ENCODE peak calls at places on chromosomes 11 and 22, in nine cellular contexts. B is stomach, E is thoracic aorta, N is tibial artery, W is astrocyte, O is DND-41, Q is testis, X is cardiac muscle cell, H is A549. J is an unnamed sample. For H3K4me1, the result is how much of the 10 kb centered on the place peaks cover.

GRCh38 chr22:35971418-35972119 is 57.1 kb downstream of the RBFOX2 start:
- DNase-seq in B (no peak), H (no peak), N (no peak), X (peak), W (peak), E (no peak), Q (peak), O (no peak), J (no peak)

GRCh38 chr11:83583953-83584352 is 297.8 kb upstream of the CCDC90B start:
- DNase-seq in E (no peak), Q (no peak), B (no peak), X (peak), O (no peak), W (peak), N (no peak), H (no peak), J (no peak)

GRCh38 chr22:44680481-44680894 is 21.5 kb upstream of the PRR5 start:
- DNase-seq in W (no peak), B (no peak), X (no peak), N (no peak), H (no peak), Q (no peak), E (no peak), O (peak), J (no peak)

GRCh38 chr11:117861151-117862018 is 15.1 kb downstream of the FXYD6 start:
- DNase-seq in O (no peak), Q (peak), W (no peak), B (peak), N (no peak), X (no peak), H (no peak), E (no peak), J (peak)

GRCh38 chr11:104380358-104380757 is 216.4 kb upstream of the PDGFD start:
- DNase-seq in N (no peak), H (no peak), Q (no peak), B (no peak), W (peak), E (no peak), O (no peak), X (peak), J (no peak)

GRCh38 chr22:23263651-23264555 is 83.6 kb downstream of the BCR start:
- DNase-seq in H (no peak), W (no peak), X (no peak), B (peak), O (no peak), Q (no peak), E (no peak), N (no peak), J (no peak)

GRCh38 chr11:28838741-28839140 is 730.6 kb downstream of the METTL15 start:
- DNase-seq in O (no peak), W (peak), N (no peak), Q (no peak), B (no peak), X (peak), E (no peak), H (no peak), J (no peak)

GRCh38 chr11:122717264-122717867 is 61.8 kb downstream of the UBASH3B start:
- DNase-seq in X (no peak), N (no peak), H (no peak), B (peak), E (no peak), Q (no peak), W (no peak), O (peak), J (no peak)

GRCh38 chr11:78213526-78214330 is 25.0 kb downstream of the USP35 start:
- DNase-seq in X (no peak), N (peak), B (no peak), Q (no peak), W (no peak), H (no peak), O (no peak), E (no peak), J (no peak)

GRCh38 chr11:61541568-61541967 is 33.0 kb downstream of the LRRC10B start:
- DNase-seq in E (no peak), W (peak), B (no peak), N (no peak), O (no peak), X (peak), Q (peak), H (peak), J (no peak)

GRCh38 chr11:43944761-43945311 is 2.4 kb downstream of the C11orf96 start:
- DNase-seq in H (peak), X (peak), O (peak), E (no peak), N (peak), Q (peak), W (no peak), B (peak), J (peak)

GRCh38 chr11:117076941-117077659 is 21.1 kb downstream of the SIK3 start:
- DNase-seq in W (no peak), E (no peak), H (no peak), N (no peak), B (no peak), X (no peak), O (no peak), Q (no peak), J (no peak)

GRCh38 chr22:28813772-28814518 is 13.6 kb upstream of the XBP1 start:
- DNase-seq in E (no peak), N (peak), O (no peak), H (peak), W (no peak), X (no peak), B (peak), Q (peak), J (no peak)

GRCh38 chr11:123137496-123138270 is 57.4 kb downstream of the CLMP start:
- DNase-seq in W (peak), O (no peak), Q (peak), B (peak), H (no peak), X (peak), E (peak), N (peak), J (peak)

GRCh38 chr11:112884012-112884767 is 77.0 kb upstream of the NCAM1 start:
- DNase-seq in B (no peak), N (no peak), O (no peak), W (no peak), X (no peak), H (no peak), Q (no peak), E (no peak), J (no peak)

GRCh38 chr22:46830841-46831240 is 68.4 kb downstream of the TBC1D22A start:
- DNase-seq in O (no peak), H (peak), W (no peak), X (no peak), E (no peak), B (no peak), Q (no peak), N (no peak), J (no peak)

GRCh38 chr11:134120143-134120850 is 51.4 kb downstream of the JAM3 start:
- DNase-seq in B (peak), H (no peak), Q (peak), O (no peak), N (peak), E (no peak), X (peak), W (peak), J (peak)

GRCh38 chr11:116610190-116610589 is 162.6 kb downstream of the BUD13 start:
- DNase-seq in O (no peak), Q (no peak), N (no peak), B (peak), W (no peak), X (no peak), E (no peak), H (no peak), J (no peak)

GRCh38 chr11:117796456-117797428 is at the start of gene DSCAML1:
- DNase-seq in E (no peak), H (no peak), B (no peak), O (no peak), X (no peak), N (no peak), W (no peak), Q (peak), J (peak)

GRCh38 chr11:132539590-132540368 is 992.5 kb downstream of the OPCML start:
- DNase-seq in H (no peak), Q (no peak), B (no peak), W (no peak), O (no peak), N (no peak), X (no peak), E (no peak), J (no peak)

GRCh38 chr22:36197065-36197440 is 4.6 kb downstream of the APOL4 start:
- DNase-seq in H (no peak), Q (peak), B (no peak), N (no peak), E (no peak), X (peak), O (peak), W (peak), J (peak)

GRCh38 chr11:11025087-11025486 is 167.2 kb upstream of the ZBED5 start:
- DNase-seq in O (no peak), Q (no peak), B (no peak), N (no peak), X (no peak), H (peak), W (peak), E (no peak), J (no peak)

GRCh38 chr11:33444835-33445594 is 187.8 kb downstream of the HIPK3 start:
- DNase-seq in X (peak), Q (no peak), H (no peak), W (peak), O (no peak), N (no peak), B (no peak), E (no peak), J (no peak)

GRCh38 chr11:45141631-45142030 is 4.8 kb upstream of the PRDM11 start:
- DNase-seq in O (no peak), X (no peak), H (no peak), N (no peak), W (no peak), E (no peak), Q (no peak), B (no peak), J (no peak)

GRCh38 chr22:43081968-43082367 is 7.2 kb downstream of the TTLL1 start:
- DNase-seq in H (no peak), Q (no peak), B (no peak), N (no peak), E (no peak), X (peak), O (no peak), W (no peak), J (no peak)

GRCh38 chr22:34055525-34056200 is 135.4 kb upstream of the LARGE1 start:
- DNase-seq in B (peak), N (no peak), O (no peak), X (no peak), W (no peak), H (peak), Q (peak), E (no peak), J (no peak)

GRCh38 chr11:26793517-26793916 is 71.7 kb upstream of the SLC5A12 start:
- DNase-seq in E (no peak), B (no peak), O (no peak), H (no peak), W (no peak), Q (no peak), N (no peak), X (no peak), J (no peak)

GRCh38 chr11:109609454-109610185 is 187.6 kb downstream of the C11orf87 start:
- DNase-seq in N (no peak), B (no peak), X (no peak), E (no peak), W (no peak), O (no peak), Q (no peak), H (no peak), J (no peak)

GRCh38 chr22:29623553-29624169 is 20.2 kb downstream of the NF2 start:
- DNase-seq in H (no peak), O (no peak), X (no peak), E (no peak), W (no peak), N (no peak), B (no peak), Q (no peak), J (no peak)

GRCh38 chr11:132028380-132029240 is 658.2 kb downstream of the NTM start:
- DNase-seq in N (no peak), W (no peak), Q (no peak), E (no peak), O (peak), B (peak), H (peak), X (peak), J (peak)

GRCh38 chr11:92510591-92510990 is 286.0 kb downstream of the FAT3 start:
- DNase-seq in B (no peak), X (no peak), O (no peak), W (no peak), N (no peak), H (no peak), Q (no peak), E (no peak), J (no peak)

GRCh38 chr22:35987487-35987886 is 41.1 kb downstream of the RBFOX2 start:
- DNase-seq in B (no peak), H (no peak), X (peak), Q (no peak), N (no peak), W (no peak), E (no peak), O (no peak), J (no peak)

GRCh38 chr22:24140357-24140756 is 40.9 kb upstream of the SUSD2 start:
- DNase-seq in O (no peak), W (no peak), E (no peak), Q (no peak), N (peak), X (no peak), H (no peak), B (no peak), J (no peak)

GRCh38 chr11:72136677-72137255 is 1.2 kb downstream of the FOLR3 start:
- DNase-seq in X (no peak), Q (no peak), O (no peak), N (no peak), E (no peak), B (no peak), H (no peak), W (no peak), J (no peak)

GRCh38 chr11:74641289-74641688 is 48.9 kb downstream of the POLD3 start:
- DNase-seq in X (no peak), Q (peak), O (no peak), B (no peak), E (no peak), W (no peak), N (no peak), H (no peak), J (no peak)

DNA sequence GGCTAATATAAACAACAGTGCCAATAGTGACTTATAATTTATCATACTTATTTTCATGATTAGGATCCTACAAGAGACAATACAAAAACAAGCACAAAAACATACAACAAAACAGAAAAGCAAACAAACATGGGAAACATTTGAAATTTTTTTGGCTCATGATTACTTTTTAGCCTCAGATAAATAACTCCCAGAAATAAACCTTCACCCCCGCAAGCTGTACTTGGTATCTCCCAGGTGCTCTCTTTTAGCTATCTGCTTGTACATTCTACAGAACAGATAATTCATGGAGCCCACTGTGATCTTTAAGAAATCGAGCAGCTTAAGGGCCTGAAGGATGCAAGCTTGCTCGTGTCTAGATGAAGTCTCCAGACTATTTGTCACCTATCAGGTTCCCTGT is 883 bp downstream of the NXPE4 start:
- DNase-seq in O (no peak), W (no peak), B (no peak), Q (no peak), X (no peak), N (no peak), H (no peak), E (no peak), J (no peak)
- H3K4me1 ChIP-seq in O (under half), W (under half), B (under half), Q (under half), X (under half), N (under half), H (under half), E (under half), J (under half)

GRCh38 chr11:19345848-19346681 is 105.3 kb upstream of the E2F8 start:
- DNase-seq in O (no peak), X (peak), B (peak), H (peak), Q (no peak), N (no peak), W (no peak), E (no peak), J (peak)
- TF ChIP-seq CTCF in O (no peak), X (peak), B (no peak), H (no peak), Q (no peak), N (no peak), W (no peak), E (no peak), J (no peak)

DNA sequence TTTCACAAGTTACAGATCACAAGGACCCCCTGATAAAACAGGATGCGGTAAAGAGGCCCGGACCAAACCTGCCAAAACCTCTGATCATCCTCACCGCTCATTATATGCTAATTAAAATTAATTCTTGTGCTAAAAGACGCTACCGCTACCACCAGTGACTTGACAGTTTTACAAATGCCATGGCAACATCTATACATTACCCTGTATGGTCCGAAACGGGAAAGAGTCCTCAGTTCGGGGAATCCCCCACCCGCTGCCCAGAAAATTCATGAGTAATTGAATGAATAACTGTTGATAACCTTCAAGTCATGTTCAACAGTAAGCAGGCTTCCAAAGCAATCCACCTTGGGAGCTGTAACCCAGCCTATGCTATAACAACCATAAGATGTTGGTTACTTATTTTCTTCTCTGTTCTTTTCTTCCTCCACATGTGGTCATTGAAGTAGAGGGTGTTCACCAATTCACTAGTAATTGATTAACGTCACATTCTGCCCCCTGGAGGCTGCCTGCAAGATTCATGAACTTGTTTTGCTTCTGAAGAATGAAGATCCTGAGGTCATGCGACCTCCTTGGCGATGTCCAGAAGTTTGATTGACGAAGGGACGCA is 20.6 kb downstream of the APOBEC3H start:
- DNase-seq in O (peak), Q (peak), B (peak), E (no peak), W (no peak), X (peak), H (peak), N (no peak), J (peak)
- H3K4me3 ChIP-seq in O (no peak), Q (no peak), B (no peak), E (no peak), W (no peak), X (no peak), H (no peak), N (no peak), J (no peak)

GRCh38 chr22:27382947-27383346 is 418.6 kb downstream of the MN1 start:
- DNase-seq in E (no peak), X (no peak), N (no peak), O (no peak), Q (no peak), W (no peak), H (no peak), B (no peak), J (no peak)

GRCh38 chr22:27380826-27381225 is 420.7 kb downstream of the MN1 start:
- DNase-seq in W (no peak), O (no peak), H (no peak), N (no peak), B (no peak), X (no peak), Q (no peak), E (no peak), J (no peak)

GRCh38 chr22:27383896-27384295 is 417.7 kb downstream of the MN1 start:
- DNase-seq in Q (no peak), X (no peak), H (no peak), W (no peak), B (no peak), N (no peak), O (no peak), E (no peak), J (no peak)

GRCh38 chr22:27381552-27381951 is 420.0 kb downstream of the MN1 start:
- DNase-seq in B (no peak), O (no peak), X (no peak), E (no peak), N (no peak), Q (no peak), W (no peak), H (no peak), J (no peak)

GRCh38 chr22:27381960-27382742 is 419.4 kb downstream of the MN1 start:
- DNase-seq in H (no peak), W (no peak), O (no peak), E (no peak), Q (no peak), X (no peak), N (no peak), B (no peak), J (no peak)
- H3K4me1 ChIP-seq in H (under half), W (under half), O (under half), E (under half), Q (under half), X (under half), N (under half), B (under half), J (under half)

GRCh38 chr11:64476866-64477265 is 114.2 kb upstream of the SLC22A12 start:
- DNase-seq in Q (no peak), W (no peak), E (no peak), X (no peak), H (no peak), N (peak), B (no peak), O (no peak), J (no peak)
- TF ChIP-seq CTCF in Q (no peak), W (no peak), E (no peak), X (no peak), H (no peak), N (no peak), B (no peak), O (no peak), J (no peak)